ENCODE peak calls at places on chromosomes 7 and 10, in four cellular contexts. H is body of pancreas, X is lower leg skin, M is fibroblast of pulmonary artery. C is an unnamed sample.

GRCh38 chr10:99945286-99945685 is 64.5 kb downstream of the DNMBP start:
- DNase-seq in H (peak; percentile 82), X (no peak), M (peak; percentile 96), C (peak; percentile 27)

GRCh38 chr10:119542357-119542989 is at the start of gene RGS10:
- DNase-seq in H (peak; percentile 45), X (peak; percentile 96), M (peak; percentile 69), C (peak; percentile 82)

GRCh38 chr10:29634764-29635625 is at the start of gene SVIL:
- DNase-seq in H (no peak), X (peak; percentile 92), M (peak; percentile 79), C (peak; percentile 41)

GRCh38 chr7:128903621-128904361 is 6.7 kb downstream of the KCP start:
- DNase-seq in H (no peak), X (peak; percentile 66), M (no peak), C (no peak)

GRCh38 chr7:89666436-89666835 is 487.8 kb upstream of the STEAP1 start:
- DNase-seq in H (no peak), X (no peak), M (no peak), C (no peak)

GRCh38 chr10:61411651-61412050 is 41.5 kb downstream of the TMEM26 start:
- DNase-seq in H (no peak), X (no peak), M (no peak), C (no peak)

GRCh38 chr7:131327049-131327625 is 539 bp upstream of the MKLN1 start:
- DNase-seq in H (no peak), X (peak; percentile 87), M (peak; percentile 84), C (peak; percentile 52)

GRCh38 chr10:75476985-75477384 is 45.6 kb downstream of the LRMDA start:
- DNase-seq in H (no peak), X (no peak), M (no peak), C (no peak)

GRCh38 chr7:41977165-41977651 is 259.8 kb downstream of the GLI3 start:
- DNase-seq in H (no peak), X (no peak), M (peak; percentile 81), C (no peak)

GRCh38 chr10:86254526-86255174 is 111.9 kb downstream of the GRID1 start:
- DNase-seq in H (no peak), X (peak; percentile 76), M (no peak), C (no peak)

GRCh38 chr10:114308470-114309110 is 69.5 kb downstream of the VWA2 start:
- DNase-seq in H (no peak), X (no peak), M (no peak), C (no peak)

GRCh38 chr7:76202666-76203030 is 952 bp downstream of the SRRM3 start:
- DNase-seq in H (no peak), X (no peak), M (no peak), C (no peak)

GRCh38 chr10:27512548-27512947 is 8.4 kb downstream of the RAB18 start:
- DNase-seq in H (no peak), X (no peak), M (no peak), C (no peak)

DNA sequence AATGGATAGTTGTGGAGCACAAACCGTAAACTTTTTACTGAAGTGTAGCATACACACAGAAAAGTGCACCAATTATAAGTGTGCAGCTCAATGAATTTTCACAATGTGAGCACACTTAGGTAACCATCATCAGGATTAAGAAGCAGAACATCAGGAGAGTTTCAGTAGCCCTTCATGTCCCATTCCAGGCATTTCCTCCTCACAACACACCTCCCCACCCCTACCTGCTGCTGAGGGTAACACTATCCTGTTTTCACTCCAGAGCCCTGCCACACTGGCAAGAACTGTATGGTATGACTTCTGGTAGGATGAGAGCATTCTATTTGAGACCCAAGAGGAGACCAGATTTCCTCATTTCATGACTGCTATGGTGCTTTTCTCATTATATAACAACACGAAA is 166.5 kb downstream of the PPP1R3A start:
- DNase-seq in H (no peak), X (no peak), M (no peak), C (no peak)
- TF ChIP-seq CTCF in H (no peak), X (no peak), M (no peak), C (no peak)

GRCh38 chr10:98596404-98596803 is 149.7 kb upstream of the HPS1 start:
- DNase-seq in H (no peak), X (no peak), M (no peak), C (no peak)
- TF ChIP-seq CTCF in H (no peak), X (no peak), M (no peak), C (no peak)

DNA sequence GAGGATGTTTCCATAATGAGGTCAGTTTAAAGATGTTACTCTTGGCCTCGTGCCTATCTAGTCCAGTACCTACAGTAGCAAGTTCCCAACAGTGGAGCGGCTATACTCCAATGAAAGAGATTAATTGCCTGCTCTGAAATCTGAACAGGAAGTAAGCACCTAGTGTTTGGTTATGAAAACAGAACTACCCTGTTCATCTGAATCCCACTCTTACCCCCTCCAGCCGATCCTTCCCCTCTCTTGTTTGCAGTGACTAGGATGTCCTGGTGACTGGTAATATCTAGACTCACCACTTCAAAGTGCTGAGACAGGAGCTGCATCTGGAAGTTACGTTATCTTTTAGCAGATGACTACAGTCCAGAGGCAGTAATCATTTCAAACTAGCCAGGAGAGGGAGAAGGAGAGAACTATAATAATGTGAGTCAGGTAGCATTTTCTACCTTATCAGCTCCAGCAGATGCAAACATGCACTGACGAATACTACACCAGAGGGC is 666.7 kb upstream of the NRP1 start:
- DNase-seq in H (no peak), X (no peak), M (no peak), C (no peak)
- TF ChIP-seq CTCF in H (no peak), X (no peak), M (no peak), C (no peak)

DNA sequence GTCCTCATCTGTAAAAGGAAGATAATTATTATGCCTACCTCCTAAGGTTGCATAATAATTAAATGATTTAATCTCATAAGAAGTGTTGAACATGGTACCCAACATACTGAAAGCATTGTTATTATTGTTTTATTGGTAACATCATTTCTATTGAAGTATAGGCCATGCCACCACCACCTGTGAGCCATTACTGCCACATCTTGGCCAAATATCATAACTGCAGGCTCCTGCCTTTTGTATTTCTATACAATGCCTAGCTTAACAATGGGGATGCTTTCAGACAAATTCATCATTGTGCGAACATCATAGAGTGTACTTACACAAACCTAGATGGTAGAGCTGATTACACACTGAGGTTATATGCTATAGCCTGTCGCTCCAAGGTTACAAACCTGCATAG is 61.1 kb upstream of the NPSR1 start:
- DNase-seq in H (no peak), X (no peak), M (peak; percentile 38), C (no peak)
- TF ChIP-seq CTCF in H (no peak), X (no peak), M (peak; percentile 51), C (no peak)

GRCh38 chr7:101625076-101625914 is 3.8 kb downstream of the MYL10 start:
- DNase-seq in H (no peak), X (no peak), M (peak; percentile 16), C (no peak)
- TF ChIP-seq CTCF in H (no peak), X (no peak), M (no peak), C (no peak)